ENCODE peak calls at places on chromosomes 13 and 19, in four cellular contexts. T is activated CD8-positive, alpha-beta memory T cell treated with anti-CD3 and anti-CD28 coated beads for 1 hour; V is fibroblast of mammary gland; D is AG04450. C is an unnamed sample.
A peak's percentile ranks its signal among the peaks of the same experiment; 100 is the strongest.

GRCh38 chr13:92136449-92137180 is 738.2 kb downstream of the GPC5 start:
- DNase-seq in T (no peak), V (peak; percentile 1), D (no peak), C (no peak)

GRCh38 chr13:77733674-77734073 is 36.2 kb downstream of the SLAIN1 start:
- DNase-seq in D (no peak), V (no peak), T (no peak), C (peak; percentile 71)

GRCh38 chr19:51721905-51722304 is 1.9 kb downstream of the HAS1 start:
- DNase-seq in V (no peak), T (no peak), D (no peak), C (no peak)

GRCh38 chr19:47514151-47514868 is 553 bp downstream of the NAPA start:
- DNase-seq in T (no peak), D (no peak), V (no peak), C (no peak)

GRCh38 chr19:6012416-6013170 is 34.7 kb upstream of the RANBP3 start:
- DNase-seq in T (no peak), D (no peak), V (no peak), C (no peak)

GRCh38 chr13:30972888-30973377 is 40.5 kb downstream of the TEX26 start:
- DNase-seq in V (no peak), T (no peak), D (peak; percentile 34), C (no peak)

GRCh38 chr13:90999401-90999800 is 348.1 kb upstream of the MIR17HG start:
- DNase-seq in V (no peak), T (no peak), D (no peak), C (no peak)

GRCh38 chr19:50314724-50315700 is 14.2 kb downstream of the KCNC3 start:
- DNase-seq in V (no peak), D (no peak), T (no peak), C (no peak)

GRCh38 chr19:49512970-49513745 is 697 bp downstream of the FCGRT start:
- DNase-seq in T (no peak), D (no peak), V (no peak), C (no peak)

GRCh38 chr13:112775791-112776279 is 86.0 kb downstream of the ATP11A start:
- DNase-seq in T (no peak), V (no peak), D (no peak), C (no peak)

GRCh38 chr19:16369664-16370576 is 45.3 kb downstream of the KLF2 start:
- DNase-seq in T (peak; percentile 77), V (no peak), D (no peak), C (no peak)

GRCh38 chr19:51359294-51359693 is 6.9 kb downstream of the ETFB start:
- DNase-seq in D (peak; percentile 79), T (no peak), V (peak; percentile 95), C (no peak)

GRCh38 chr19:46984077-46985010 is 35.3 kb upstream of the NPAS1 start:
- DNase-seq in T (no peak), D (no peak), V (peak; percentile 86), C (no peak)

GRCh38 chr19:29121684-29122083 is 91.3 kb downstream of the UQCRFS1 start:
- DNase-seq in D (no peak), V (peak; percentile 26), T (no peak), C (no peak)

GRCh38 chr13:113001251-113002140 is 32.5 kb downstream of the MCF2L start:
- DNase-seq in V (no peak), T (no peak), D (no peak), C (no peak)

GRCh38 chr13:66805657-66806056 is 424.5 kb downstream of the PCDH9 start:
- DNase-seq in D (no peak), T (no peak), V (peak; percentile 73), C (no peak)

GRCh38 chr13:62333466-62333865 is 917.8 kb upstream of the PCDH20 start:
- DNase-seq in T (no peak), V (no peak), D (no peak), C (no peak)

GRCh38 chr13:98997738-98998641 is 20.1 kb upstream of the DOCK9 start:
- DNase-seq in T (peak; percentile 14), D (no peak), V (peak; percentile 40), C (no peak)

GRCh38 chr19:49613374-49613773 is 22.4 kb downstream of the PRR12 start:
- DNase-seq in D (no peak), V (peak; percentile 72), T (no peak), C (no peak)

GRCh38 chr19:51470966-51471365 is 7.4 kb upstream of the CEACAM18 start:
- DNase-seq in D (no peak), V (no peak), T (no peak), C (no peak)

GRCh38 chr13:112510002-112510780 is 77.8 kb downstream of the TUBGCP3 start:
- DNase-seq in D (peak; percentile 23), V (peak; percentile 70), T (no peak), C (no peak)

GRCh38 chr13:58587183-58587582 is 955.6 kb downstream of the PCDH17 start:
- DNase-seq in V (no peak), D (no peak), T (no peak), C (no peak)

GRCh38 chr13:46267166-46267565 is 55.4 kb downstream of the LRRC63 start:
- DNase-seq in T (no peak), D (no peak), V (no peak), C (no peak)

GRCh38 chr19:22606954-22607652 is 27.0 kb upstream of the ZNF492 start:
- DNase-seq in T (no peak), V (no peak), D (no peak), C (no peak)

GRCh38 chr19:4089400-4089908 is 22.8 kb upstream of the ZBTB7A start:
- DNase-seq in D (no peak), T (no peak), V (no peak), C (no peak)

GRCh38 chr19:14525729-14526128 is 3.7 kb upstream of the TECR start:
- DNase-seq in T (no peak), V (no peak), D (no peak), C (no peak)

C was measured in cerebellar nuclear complex.